ENCODE peak calls at places on chromosome 9, in four cellular contexts. R is NAMALWA, H is MCF 10A, A is memory B cell. T is an unnamed sample.

GRCh38 chr9:34079181-34079580 is 30.5 kb upstream of the UBAP2 start:
- DNase-seq in H (peak; percentile 63), R (no peak), A (no peak), T (peak; percentile 57)

GRCh38 chr9:104144336-104144735 is 50.2 kb downstream of the SMC2 start:
- DNase-seq in R (no peak), A (no peak), H (peak; percentile 17), T (peak; percentile 50)

GRCh38 chr9:38346811-38347735 is 45.4 kb upstream of the ALDH1B1 start:
- DNase-seq in R (no peak), H (no peak), A (no peak), T (no peak)

GRCh38 chr9:7965091-7965490 is 165.5 kb upstream of the DMAC1 start:
- DNase-seq in H (no peak), R (no peak), A (no peak), T (no peak)

GRCh38 chr9:93260290-93261066 is 76.5 kb downstream of the WNK2 start:
- DNase-seq in H (no peak), A (no peak), R (no peak), T (no peak)

GRCh38 chr9:75540185-75540584 is 350.3 kb upstream of the PCSK5 start:
- DNase-seq in R (no peak), H (no peak), A (no peak), T (no peak)

GRCh38 chr9:136110082-136111061 is 8.3 kb downstream of the TMEM250 start:
- DNase-seq in R (peak; percentile 30), H (no peak), A (no peak), T (peak; percentile 19)

GRCh38 chr9:37909326-37909725 is 5.4 kb upstream of the SLC25A51 start:
- DNase-seq in H (no peak), A (no peak), R (no peak), T (no peak)

GRCh38 chr9:88653926-88654325 is 118.9 kb downstream of the NXNL2 start:
- DNase-seq in A (no peak), H (no peak), R (no peak), T (no peak)

GRCh38 chr9:130450344-130451003 is 5.7 kb downstream of the ASS1 start:
- DNase-seq in H (peak; percentile 11), A (no peak), R (no peak), T (no peak)

GRCh38 chr9:95736891-95737522 is 138.5 kb upstream of the ERCC6L2 start:
- DNase-seq in R (no peak), H (no peak), A (no peak), T (no peak)

GRCh38 chr9:110578575-110578895 is 1.0 kb downstream of the SVEP1 start:
- DNase-seq in A (no peak), R (no peak), H (peak; percentile 58), T (no peak)

GRCh38 chr9:3929345-3930150 is 370.3 kb downstream of the GLIS3 start:
- DNase-seq in H (no peak), A (no peak), R (no peak), T (no peak)

GRCh38 chr9:128892223-128892892 is 10.4 kb downstream of the LRRC8A start:
- DNase-seq in H (peak; percentile 97), R (no peak), A (no peak), T (peak; percentile 89)

GRCh38 chr9:108911820-108912219 is 22.1 kb downstream of the ELP1 start:
- DNase-seq in A (no peak), H (no peak), R (no peak), T (no peak)

GRCh38 chr9:8863886-8864881 is 1064.6 kb upstream of the DMAC1 start:
- DNase-seq in R (no peak), H (peak; percentile 65), A (no peak), T (no peak)

GRCh38 chr9:6272229-6272597 is 56.0 kb upstream of the TPD52L3 start:
- DNase-seq in H (peak; percentile 73), A (no peak), R (no peak), T (peak; percentile 32)

GRCh38 chr9:98222885-98223640 is 30.6 kb upstream of the CORO2A start:
- DNase-seq in A (no peak), H (peak; percentile 99), R (no peak), T (peak; percentile 85)

GRCh38 chr9:105258225-105258737 is 13.8 kb downstream of the SLC44A1 start:
- DNase-seq in A (no peak), R (no peak), H (no peak), T (no peak)

GRCh38 chr9:121157939-121158338 is 43.7 kb downstream of the RAB14 start:
- DNase-seq in H (no peak), R (no peak), A (no peak), T (no peak)

GRCh38 chr9:751137-752051 is 90.1 kb upstream of the DMRT1 start:
- DNase-seq in A (no peak), H (no peak), R (peak; percentile 7), T (peak; percentile 65)

GRCh38 chr9:5440426-5440825 is 2.7 kb upstream of the PLGRKT start:
- DNase-seq in R (no peak), A (no peak), H (no peak), T (no peak)

GRCh38 chr9:100170085-100170484 is 71.0 kb downstream of the INVS start:
- DNase-seq in R (no peak), H (peak; percentile 3), A (no peak), T (peak; percentile 32)

T was measured in PC-3.